ENCODE peak calls at places on chromosomes 13 and 19, in ten cellular contexts. U is astrocyte; F is GDM1; T is T1000; O is NCI-H446 treated with DMSO at 0.1 percent for 48 hours; I is SJCRH30; W is sciatic nerve; V is stimulated activated CD4-positive, alpha-beta T cell treated with anti-CD3 and anti-CD28 coated beads, Interleukin-2, amount 100 ng/mL, for 24 hours; G is tibial nerve; B is activated CD4-positive, CD25-positive, alpha-beta regulatory T cell. L is an unnamed sample.

GRCh38 chr13:34747507-34747906 is 194.6 kb upstream of the NBEA start:
- DNase-seq in U (no peak), F (no peak), T (no peak), O (no peak), I (no peak), W (no peak), V (no peak), G (no peak), B (no peak), L (no peak)

GRCh38 chr19:32631381-32631780 is 43.6 kb downstream of the ANKRD27 start:
- DNase-seq in U (no peak), F (no peak), T (no peak), O (no peak), I (no peak), W (no peak), V (no peak), G (no peak), B (no peak), L (no peak)

GRCh38 chr19:6667114-6667627 is 2.8 kb downstream of the TNFSF14 start:
- DNase-seq in U (no peak), F (no peak), T (no peak), O (no peak), I (no peak), W (no peak), V (peak), G (no peak), B (no peak), L (no peak)

GRCh38 chr13:21884299-21884878 is 213.5 kb downstream of the FGF9 start:
- DNase-seq in U (no peak), F (no peak), T (no peak), O (no peak), I (no peak), W (no peak), V (no peak), G (no peak), B (no peak), L (peak)

GRCh38 chr13:99217461-99218101 is 16.9 kb downstream of the UBAC2 start:
- DNase-seq in U (no peak), F (no peak), T (no peak), O (no peak), I (no peak), W (no peak), V (peak), G (no peak), B (peak), L (no peak)

GRCh38 chr19:13329766-13330165 is 176.5 kb downstream of the CACNA1A start:
- DNase-seq in U (no peak), F (no peak), T (no peak), O (no peak), I (no peak), W (no peak), V (no peak), G (no peak), B (no peak), L (no peak)

GRCh38 chr13:40440990-40441820 is 225.2 kb downstream of the FOXO1 start:
- DNase-seq in U (peak), F (no peak), T (no peak), O (no peak), I (peak), W (peak), V (no peak), G (peak), B (no peak), L (no peak)

GRCh38 chr13:25455146-25455545 is 83.4 kb downstream of the ATP8A2 start:
- DNase-seq in U (no peak), F (no peak), T (no peak), O (no peak), I (no peak), W (no peak), V (no peak), G (no peak), B (no peak), L (no peak)

GRCh38 chr13:97256343-97256783 is 34.2 kb downstream of the MBNL2 start:
- DNase-seq in U (peak), F (no peak), T (peak), O (no peak), I (no peak), W (no peak), V (no peak), G (no peak), B (no peak), L (peak)

GRCh38 chr13:77291779-77292178 is 35.1 kb downstream of the MYCBP2 start:
- DNase-seq in U (no peak), F (no peak), T (no peak), O (no peak), I (no peak), W (no peak), V (no peak), G (no peak), B (no peak), L (no peak)

GRCh38 chr19:6551607-6552450 is 21.0 kb downstream of the TNFSF9 start:
- DNase-seq in U (peak), F (no peak), T (no peak), O (no peak), I (no peak), W (no peak), V (peak), G (no peak), B (peak), L (peak)

GRCh38 chr13:46172531-46172991 is 9.4 kb downstream of the LCP1 start:
- DNase-seq in U (no peak), F (peak), T (no peak), O (no peak), I (no peak), W (no peak), V (no peak), G (no peak), B (peak), L (no peak)

GRCh38 chr19:13986348-13986904 is 19.7 kb downstream of the RFX1 start:
- DNase-seq in U (no peak), F (peak), T (no peak), O (no peak), I (peak), W (peak), V (peak), G (peak), B (peak), L (peak)

GRCh38 chr19:6861683-6862286 is 25.6 kb upstream of the ADGRE1 start:
- DNase-seq in U (no peak), F (no peak), T (no peak), O (no peak), I (no peak), W (no peak), V (no peak), G (no peak), B (no peak), L (no peak)

GRCh38 chr13:27171244-27171829 is at the start of gene USP12:
- DNase-seq in U (no peak), F (peak), T (peak), O (peak), I (peak), W (peak), V (peak), G (no peak), B (peak), L (peak)

GRCh38 chr19:2022289-2022688 is 6.8 kb upstream of the BTBD2 start:
- DNase-seq in U (no peak), F (no peak), T (no peak), O (no peak), I (no peak), W (no peak), V (no peak), G (no peak), B (no peak), L (no peak)

GRCh38 chr13:48580185-48580803 is 47.4 kb upstream of the RCBTB2 start:
- DNase-seq in U (no peak), F (peak), T (peak), O (peak), I (peak), W (peak), V (peak), G (peak), B (peak), L (peak)

GRCh38 chr19:52453324-52454094 is at the start of gene ZNF578:
- DNase-seq in U (peak), F (no peak), T (peak), O (no peak), I (peak), W (peak), V (peak), G (peak), B (peak), L (peak)

GRCh38 chr13:64453831-64454230 is 2776.3 kb downstream of the PCDH9 start:
- DNase-seq in U (no peak), F (no peak), T (no peak), O (no peak), I (no peak), W (no peak), V (no peak), G (no peak), B (no peak), L (peak)

GRCh38 chr13:48595330-48596127 is 58.2 kb upstream of the CYSLTR2 start:
- DNase-seq in U (peak), F (peak), T (no peak), O (no peak), I (peak), W (peak), V (peak), G (no peak), B (peak), L (peak)

GRCh38 chr19:45215391-45216191 is 29.6 kb downstream of the EXOC3L2 start:
- DNase-seq in U (no peak), F (no peak), T (no peak), O (no peak), I (no peak), W (no peak), V (no peak), G (no peak), B (no peak), L (no peak)

GRCh38 chr13:112722433-112723250 is 32.8 kb downstream of the ATP11A start:
- DNase-seq in U (peak), F (no peak), T (peak), O (no peak), I (no peak), W (peak), V (no peak), G (no peak), B (no peak), L (peak)

GRCh38 chr19:21698215-21698614 is 69.2 kb downstream of the ZNF100 start:
- DNase-seq in U (peak), F (no peak), T (no peak), O (no peak), I (no peak), W (no peak), V (no peak), G (no peak), B (no peak), L (peak)

GRCh38 chr19:5694952-5695648 is 5.0 kb downstream of the RPL36 start:
- DNase-seq in U (no peak), F (no peak), T (no peak), O (no peak), I (no peak), W (no peak), V (no peak), G (no peak), B (no peak), L (no peak)

GRCh38 chr19:33902395-33902794 is 105.7 kb downstream of the KCTD15 start:
- DNase-seq in U (no peak), F (no peak), T (no peak), O (no peak), I (no peak), W (no peak), V (no peak), G (no peak), B (no peak), L (no peak)

GRCh38 chr13:47903836-47904235 is 97.2 kb downstream of the SUCLA2 start:
- DNase-seq in U (peak), F (no peak), T (no peak), O (no peak), I (no peak), W (no peak), V (no peak), G (no peak), B (no peak), L (peak)

GRCh38 chr13:46489586-46490023 is 63.4 kb upstream of the LRCH1 start:
- DNase-seq in U (peak), F (no peak), T (peak), O (peak), I (no peak), W (no peak), V (no peak), G (no peak), B (no peak), L (peak)

GRCh38 chr19:54478677-54479266 is 5.7 kb upstream of the CDC42EP5 start:
- DNase-seq in U (peak), F (peak), T (no peak), O (no peak), I (peak), W (peak), V (peak), G (no peak), B (no peak), L (peak)

GRCh38 chr19:18206018-18206417 is 2.2 kb upstream of the RAB3A start:
- DNase-seq in U (no peak), F (no peak), T (no peak), O (no peak), I (peak), W (no peak), V (no peak), G (no peak), B (no peak), L (no peak)

GRCh38 chr19:27974082-27974513 is 1238.9 kb downstream of the UQCRFS1 start:
- DNase-seq in U (peak), F (no peak), T (no peak), O (no peak), I (peak), W (no peak), V (peak), G (no peak), B (no peak), L (peak)

GRCh38 chr13:40600145-40600751 is 66.2 kb downstream of the FOXO1 start:
- DNase-seq in U (no peak), F (no peak), T (no peak), O (no peak), I (no peak), W (no peak), V (peak), G (no peak), B (no peak), L (no peak)

GRCh38 chr19:18006895-18007604 is 920 bp upstream of the ARRDC2 start:
- DNase-seq in U (peak), F (peak), T (peak), O (peak), I (peak), W (peak), V (peak), G (peak), B (peak), L (peak)

L was measured in GM03348.